ENCODE peak calls at places on chromosomes 2 and 18, in six cellular contexts. One of them, this sample, is unnamed.

GRCh38 chr2:112623913-112624777 is 21.6 kb upstream of the SLC20A1 start:
- DNase-seq in IMR-90: peak
- DNase-seq in A549: peak
- DNase-seq in HepG2: no peak
- DNase-seq in K562: peak
- DNase-seq in GM12878: no peak
- DNase-seq in this sample: no peak

GRCh38 chr2:43708891-43709290 is 32.7 kb upstream of the C1GALT1C1L start:
- DNase-seq in IMR-90: peak
- DNase-seq in A549: no peak
- DNase-seq in HepG2: no peak
- DNase-seq in K562: no peak
- DNase-seq in GM12878: no peak
- DNase-seq in this sample: no peak

GRCh38 chr2:65343381-65343780 is 89.0 kb downstream of the SPRED2 start:
- DNase-seq in IMR-90: no peak
- DNase-seq in A549: no peak
- DNase-seq in HepG2: no peak
- DNase-seq in K562: no peak
- DNase-seq in GM12878: no peak
- DNase-seq in this sample: no peak

GRCh38 chr2:20481798-20482405 is 35.0 kb downstream of the RHOB start:
- DNase-seq in IMR-90: no peak
- DNase-seq in A549: no peak
- DNase-seq in HepG2: no peak
- DNase-seq in K562: no peak
- DNase-seq in GM12878: no peak
- DNase-seq in this sample: no peak

GRCh38 chr2:221410487-221410886 is 161.6 kb downstream of the EPHA4 start:
- DNase-seq in IMR-90: no peak
- DNase-seq in A549: no peak
- DNase-seq in HepG2: no peak
- DNase-seq in K562: no peak
- DNase-seq in GM12878: no peak
- DNase-seq in this sample: no peak

GRCh38 chr2:161033059-161033660 is 127.1 kb upstream of the TANK start:
- DNase-seq in IMR-90: peak
- DNase-seq in A549: no peak
- DNase-seq in HepG2: no peak
- DNase-seq in K562: no peak
- DNase-seq in GM12878: no peak
- DNase-seq in this sample: no peak

GRCh38 chr2:238655974-238656722 is 191.7 kb upstream of the TWIST2 start:
- DNase-seq in IMR-90: no peak
- DNase-seq in A549: no peak
- DNase-seq in HepG2: no peak
- DNase-seq in K562: no peak
- DNase-seq in GM12878: no peak
- DNase-seq in this sample: no peak

GRCh38 chr18:31504455-31505147 is 6.6 kb downstream of the DSG2 start:
- DNase-seq in IMR-90: no peak
- DNase-seq in A549: no peak
- DNase-seq in HepG2: no peak
- DNase-seq in K562: no peak
- DNase-seq in GM12878: no peak
- DNase-seq in this sample: no peak

GRCh38 chr2:88694015-88694414 is 2.5 kb downstream of the RPIA start:
- DNase-seq in IMR-90: no peak
- DNase-seq in A549: no peak
- DNase-seq in HepG2: no peak
- DNase-seq in K562: no peak
- DNase-seq in GM12878: no peak
- DNase-seq in this sample: no peak

GRCh38 chr2:144510206-144510991 is 9.5 kb downstream of the ZEB2 start:
- DNase-seq in IMR-90: peak
- DNase-seq in A549: no peak
- DNase-seq in HepG2: peak
- DNase-seq in K562: no peak
- DNase-seq in GM12878: peak
- DNase-seq in this sample: no peak

GRCh38 chr18:12377556-12378553 is 828 bp upstream of the AFG3L2 start:
- DNase-seq in IMR-90: no peak
- DNase-seq in A549: no peak
- DNase-seq in HepG2: no peak
- DNase-seq in K562: no peak
- DNase-seq in GM12878: no peak
- DNase-seq in this sample: no peak

GRCh38 chr2:73821227-73821626 is 7.5 kb upstream of the STAMBP start:
- DNase-seq in IMR-90: no peak
- DNase-seq in A549: no peak
- DNase-seq in HepG2: no peak
- DNase-seq in K562: no peak
- DNase-seq in GM12878: peak
- DNase-seq in this sample: no peak

GRCh38 chr2:112700004-112700667 is 20.7 kb upstream of the NT5DC4 start:
- DNase-seq in IMR-90: no peak
- DNase-seq in A549: no peak
- DNase-seq in HepG2: no peak
- DNase-seq in K562: no peak
- DNase-seq in GM12878: no peak
- DNase-seq in this sample: no peak

GRCh38 chr2:47016172-47016913 is 100.7 kb upstream of the MCFD2 start:
- DNase-seq in IMR-90: peak
- DNase-seq in A549: peak
- DNase-seq in HepG2: no peak
- DNase-seq in K562: peak
- DNase-seq in GM12878: no peak
- DNase-seq in this sample: peak

GRCh38 chr2:233480490-233481202 is 85.9 kb downstream of the USP40 start:
- DNase-seq in IMR-90: no peak
- DNase-seq in A549: peak
- DNase-seq in HepG2: peak
- DNase-seq in K562: no peak
- DNase-seq in GM12878: no peak
- DNase-seq in this sample: no peak

GRCh38 chr2:97676620-97677019 is 7.1 kb downstream of the C2orf92 start:
- DNase-seq in IMR-90: no peak
- DNase-seq in A549: no peak
- DNase-seq in HepG2: no peak
- DNase-seq in K562: no peak
- DNase-seq in GM12878: no peak
- DNase-seq in this sample: no peak

GRCh38 chr2:55163895-55164509 is 68.1 kb downstream of the CLHC1 start:
- DNase-seq in IMR-90: no peak
- DNase-seq in A549: no peak
- DNase-seq in HepG2: no peak
- DNase-seq in K562: no peak
- DNase-seq in GM12878: no peak
- DNase-seq in this sample: no peak

GRCh38 chr2:230160112-230160660 is 59.6 kb downstream of the SP110 start:
- DNase-seq in IMR-90: peak
- DNase-seq in A549: peak
- DNase-seq in HepG2: peak
- DNase-seq in K562: peak
- DNase-seq in GM12878: peak
- DNase-seq in this sample: peak
- TF ChIP-seq BHLHE40 in IMR-90: no peak
- TF ChIP-seq BHLHE40 in A549: no peak
- TF ChIP-seq BHLHE40 in HepG2: no peak
- TF ChIP-seq BHLHE40 in K562: no peak
- TF ChIP-seq BHLHE40 in GM12878: no peak
- TF ChIP-seq BHLHE40 in this sample: no peak

GRCh38 chr2:42035241-42035640 is 12.6 kb upstream of the PKDCC start:
- DNase-seq in IMR-90: no peak
- DNase-seq in A549: no peak
- DNase-seq in HepG2: no peak
- DNase-seq in K562: no peak
- DNase-seq in GM12878: no peak
- DNase-seq in this sample: no peak
- TF ChIP-seq BHLHE40 in IMR-90: no peak
- TF ChIP-seq BHLHE40 in A549: no peak
- TF ChIP-seq BHLHE40 in HepG2: no peak
- TF ChIP-seq BHLHE40 in K562: no peak
- TF ChIP-seq BHLHE40 in GM12878: no peak
- TF ChIP-seq BHLHE40 in this sample: no peak

GRCh38 chr2:226351711-226352110 is 447.9 kb downstream of the IRS1 start:
- DNase-seq in IMR-90: no peak
- DNase-seq in A549: no peak
- DNase-seq in HepG2: no peak
- DNase-seq in K562: no peak
- DNase-seq in GM12878: no peak
- DNase-seq in this sample: no peak

GRCh38 chr2:226354434-226354833 is 445.2 kb downstream of the IRS1 start:
- DNase-seq in IMR-90: peak
- DNase-seq in A549: no peak
- DNase-seq in HepG2: no peak
- DNase-seq in K562: no peak
- DNase-seq in GM12878: no peak
- DNase-seq in this sample: no peak

GRCh38 chr2:226357816-226358215 is 441.8 kb downstream of the IRS1 start:
- DNase-seq in IMR-90: no peak
- DNase-seq in A549: no peak
- DNase-seq in HepG2: no peak
- DNase-seq in K562: no peak
- DNase-seq in GM12878: no peak
- DNase-seq in this sample: no peak

GRCh38 chr2:226355600-226355999 is 444.0 kb downstream of the IRS1 start:
- DNase-seq in IMR-90: no peak
- DNase-seq in A549: no peak
- DNase-seq in HepG2: no peak
- DNase-seq in K562: no peak
- DNase-seq in GM12878: no peak
- DNase-seq in this sample: no peak

DNA sequence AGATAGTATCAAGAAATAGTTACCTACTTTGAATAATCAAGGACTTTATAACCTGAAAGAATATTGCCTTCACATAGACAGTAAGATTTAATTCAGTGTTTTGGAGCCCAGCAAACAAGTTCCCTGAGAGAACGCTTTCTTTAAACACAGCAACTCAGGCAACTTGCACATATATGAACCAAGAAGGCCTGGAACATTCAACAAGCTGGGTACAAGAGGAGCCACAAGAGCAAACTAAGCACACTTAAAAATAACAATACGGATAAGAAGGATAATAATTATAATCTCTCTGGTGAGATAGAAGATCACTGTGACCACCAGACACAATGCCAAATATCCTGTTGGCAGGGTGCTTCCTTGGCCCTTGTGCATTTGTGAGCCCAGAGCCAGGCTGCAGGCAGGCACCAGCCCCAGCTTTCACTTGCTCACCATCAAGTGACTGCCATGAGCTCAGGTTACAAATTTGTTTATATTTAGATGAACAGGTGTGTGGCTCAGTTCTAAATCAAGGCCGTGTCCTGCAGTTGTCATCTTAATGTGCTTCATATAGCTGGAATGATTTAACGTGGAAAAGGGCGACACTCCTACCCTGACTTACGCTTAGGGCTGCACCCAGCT is 446.6 kb downstream of the IRS1 start:
- DNase-seq in IMR-90: no peak
- DNase-seq in A549: no peak
- DNase-seq in HepG2: no peak
- DNase-seq in K562: no peak
- DNase-seq in GM12878: no peak
- DNase-seq in this sample: no peak
- TF ChIP-seq BHLHE40 in IMR-90: no peak
- TF ChIP-seq BHLHE40 in A549: no peak
- TF ChIP-seq BHLHE40 in HepG2: no peak
- TF ChIP-seq BHLHE40 in K562: no peak
- TF ChIP-seq BHLHE40 in GM12878: no peak
- TF ChIP-seq BHLHE40 in this sample: no peak

GRCh38 chr2:177296047-177296446 is 31.5 kb upstream of the NFE2L2 start:
- DNase-seq in IMR-90: peak
- DNase-seq in A549: peak
- DNase-seq in HepG2: peak
- DNase-seq in K562: no peak
- DNase-seq in GM12878: no peak
- DNase-seq in this sample: no peak
- TF ChIP-seq BHLHE40 in IMR-90: no peak
- TF ChIP-seq BHLHE40 in A549: no peak
- TF ChIP-seq BHLHE40 in HepG2: no peak
- TF ChIP-seq BHLHE40 in K562: no peak
- TF ChIP-seq BHLHE40 in GM12878: no peak
- TF ChIP-seq BHLHE40 in this sample: no peak

DNA sequence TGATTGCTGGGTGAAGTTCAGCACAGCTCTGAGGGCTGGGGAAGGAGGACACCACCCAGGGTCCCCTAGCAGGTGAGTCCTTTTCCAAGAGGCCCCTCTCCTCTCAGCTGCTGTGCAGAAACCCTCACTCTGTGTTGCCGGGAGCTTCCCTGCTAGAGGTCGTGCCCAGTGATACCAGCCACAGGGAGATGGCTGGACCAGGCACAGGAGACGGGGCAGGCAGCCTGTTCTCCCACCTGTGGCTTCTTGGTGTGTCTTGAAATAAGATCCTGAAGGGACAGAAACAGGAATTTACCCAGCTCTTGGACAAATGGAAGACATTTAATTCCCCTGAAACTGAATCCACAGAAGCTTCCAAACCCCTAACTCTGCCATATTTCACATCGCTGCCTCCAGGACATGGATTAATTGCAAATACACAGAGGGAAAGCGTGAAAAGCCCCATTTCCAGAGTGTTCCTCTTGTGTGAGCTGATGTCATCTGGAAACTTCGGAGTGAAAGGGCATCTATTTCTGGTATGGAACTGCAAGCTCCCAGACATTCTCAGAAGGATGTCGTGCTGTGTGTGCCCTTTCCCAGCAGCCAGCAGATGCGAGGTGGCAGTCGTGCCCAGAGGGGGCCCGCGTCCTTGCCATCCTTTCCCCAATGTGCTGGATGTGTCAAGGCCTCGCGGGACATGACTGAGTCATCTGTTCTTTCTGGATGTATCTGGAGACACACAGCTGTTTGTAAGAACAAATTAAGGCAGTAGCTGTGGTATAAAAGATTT is 177.7 kb downstream of the SEPTIN10 start:
- DNase-seq in IMR-90: peak
- DNase-seq in A549: no peak
- DNase-seq in HepG2: no peak
- DNase-seq in K562: no peak
- DNase-seq in GM12878: no peak
- DNase-seq in this sample: no peak
- TF ChIP-seq BHLHE40 in IMR-90: no peak
- TF ChIP-seq BHLHE40 in A549: no peak
- TF ChIP-seq BHLHE40 in HepG2: no peak
- TF ChIP-seq BHLHE40 in K562: no peak
- TF ChIP-seq BHLHE40 in GM12878: no peak
- TF ChIP-seq BHLHE40 in this sample: no peak

This sample was measured in HEK293T.